ENCODE peak calls at places on chromosomes 1 and 21, in eight cellular contexts. L, A, E, Y, S, G, F and K are unnamed samples.

GRCh38 chr1:21926814-21927530 is 10.1 kb downstream of the HSPG2 start:
- DNase-seq in L (no peak), F (no peak), G (no peak), S (no peak), Y (no peak), E (no peak), A (no peak), K (no peak)

GRCh38 chr21:20882462-20883415 is 115.5 kb upstream of the NCAM2 start:
- DNase-seq in F (no peak), L (peak), S (no peak), E (peak), G (no peak), A (peak), Y (peak), K (no peak)

GRCh38 chr1:52727114-52727586 is 897 bp downstream of the ZYG11B start:
- DNase-seq in Y (peak), L (peak), G (no peak), A (peak), E (no peak), F (no peak), S (no peak), K (no peak)

GRCh38 chr1:173496757-173497323 is 19.7 kb downstream of the PRDX6 start:
- DNase-seq in A (no peak), F (no peak), G (no peak), L (no peak), S (no peak), E (peak), Y (no peak), K (no peak)

GRCh38 chr1:33392639-33393038 is 38.3 kb downstream of the PHC2 start:
- DNase-seq in A (no peak), S (no peak), L (no peak), Y (no peak), E (peak), F (no peak), G (no peak), K (no peak)

GRCh38 chr1:115134850-115135484 is 45.7 kb upstream of the TSPAN2 start:
- DNase-seq in L (no peak), S (peak), A (no peak), E (no peak), F (no peak), Y (no peak), G (no peak), K (no peak)

GRCh38 chr21:45297329-45297728 is 9.6 kb upstream of the POFUT2 start:
- DNase-seq in E (no peak), L (no peak), Y (no peak), F (no peak), A (no peak), G (no peak), S (no peak), K (no peak)

GRCh38 chr1:40709100-40709801 is 17.7 kb downstream of the NFYC start:
- DNase-seq in A (peak), L (peak), E (peak), G (peak), S (peak), Y (peak), F (peak), K (peak)

GRCh38 chr1:43550598-43551246 is 20.0 kb downstream of the PTPRF start:
- DNase-seq in F (no peak), Y (no peak), G (no peak), S (no peak), L (no peak), E (peak), A (no peak), K (no peak)

GRCh38 chr1:37793773-37794371 is at the start of gene MANEAL:
- DNase-seq in Y (peak), A (peak), F (no peak), L (peak), E (peak), S (no peak), G (peak), K (peak)